ENCODE peak calls at places on chromosome 10, in four cellular contexts. J is sigmoid colon, Z is esophagus muscularis mucosa, H is suprapubic skin. U is an unnamed sample.

GRCh38 chr10:83522881-83523386 is 616.4 kb upstream of the GHITM start:
- DNase-seq in H (no peak), J (no peak), Z (no peak), U (no peak)

GRCh38 chr10:33114451-33114944 is 156.5 kb upstream of the ITGB1 start:
- DNase-seq in J (no peak), H (no peak), Z (no peak), U (no peak)

GRCh38 chr10:15718495-15719061 is 1.1 kb downstream of the ITGA8 start:
- DNase-seq in J (no peak), H (no peak), Z (no peak), U (no peak)

GRCh38 chr10:124063736-124064135 is 29.7 kb downstream of the CHST15 start:
- DNase-seq in Z (no peak), H (no peak), J (peak), U (no peak)

GRCh38 chr10:89427629-89428028 is 13.3 kb downstream of the IFIT5 start:
- DNase-seq in J (no peak), H (no peak), Z (no peak), U (no peak)

GRCh38 chr10:52673468-52673867 is 99.1 kb downstream of the MBL2 start:
- DNase-seq in Z (no peak), H (no peak), J (no peak), U (no peak)

GRCh38 chr10:115761166-115761565 is 511.8 kb downstream of the GFRA1 start:
- DNase-seq in Z (no peak), J (no peak), H (no peak), U (no peak)

GRCh38 chr10:116464257-116464656 is 36.6 kb downstream of the PNLIPRP3 start:
- DNase-seq in Z (peak), J (no peak), H (no peak), U (no peak)

GRCh38 chr10:77925410-77925794 is 1.2 kb downstream of the DLG5 start:
- DNase-seq in H (no peak), Z (no peak), J (peak), U (no peak)

GRCh38 chr10:124296121-124296812 is 122.5 kb downstream of the OAT start:
- DNase-seq in Z (no peak), J (peak), H (peak), U (no peak)

GRCh38 chr10:132770061-132771021 is 15.6 kb downstream of the NKX6-2 start:
- DNase-seq in Z (no peak), J (no peak), H (no peak), U (no peak)

GRCh38 chr10:100522107-100522811 is 2.6 kb upstream of the SEC31B start:
- DNase-seq in J (no peak), H (no peak), Z (no peak), U (no peak)

GRCh38 chr10:93280121-93280698 is 201.9 kb downstream of the MYOF start:
- DNase-seq in Z (no peak), H (no peak), J (no peak), U (no peak)

GRCh38 chr10:89480047-89480446 is 55.3 kb downstream of the SLC16A12 start:
- DNase-seq in J (no peak), Z (no peak), H (no peak), U (no peak)

GRCh38 chr10:101941871-101942270 is 98.3 kb upstream of the KCNIP2 start:
- DNase-seq in H (no peak), J (no peak), Z (no peak), U (no peak)

GRCh38 chr10:63636812-63637211 is 115.6 kb downstream of the REEP3 start:
- DNase-seq in H (no peak), Z (no peak), J (no peak), U (no peak)

GRCh38 chr10:131573256-131574215 is 262.0 kb upstream of the TCERG1L start:
- DNase-seq in J (no peak), H (peak), Z (no peak), U (no peak)

GRCh38 chr10:107544706-107545520 is 380.4 kb upstream of the SORCS1 start:
- DNase-seq in Z (no peak), H (no peak), J (no peak), U (no peak)

GRCh38 chr10:80322711-80323110 is 33.3 kb upstream of the MAT1A start:
- DNase-seq in Z (no peak), H (no peak), J (no peak), U (no peak)

GRCh38 chr10:133195611-133196010 is 34.4 kb upstream of the UTF1 start:
- DNase-seq in J (no peak), Z (no peak), H (no peak), U (no peak)

GRCh38 chr10:31698169-31698890 is 230.3 kb downstream of the ARHGAP12 start:
- DNase-seq in Z (peak), H (peak), J (peak), U (no peak)

GRCh38 chr10:64977912-64978311 is 1456.7 kb downstream of the REEP3 start:
- DNase-seq in J (no peak), H (no peak), Z (no peak), U (no peak)

GRCh38 chr10:110206988-110207804 is at the start of gene MXI1:
- DNase-seq in H (peak), J (peak), Z (peak), U (peak)

GRCh38 chr10:6721480-6721879 is 141.4 kb upstream of the PRKCQ start:
- DNase-seq in Z (no peak), H (peak), J (peak), U (no peak)

GRCh38 chr10:69650589-69651261 is 20.7 kb downstream of the FAM241B start:
- DNase-seq in Z (no peak), H (no peak), J (no peak), U (no peak)

GRCh38 chr10:85610381-85611092 is 756.1 kb downstream of the GRID1 start:
- DNase-seq in J (no peak), H (peak), Z (peak), U (no peak)

GRCh38 chr10:85734791-85735190 is 631.8 kb downstream of the GRID1 start:
- DNase-seq in J (no peak), Z (no peak), H (no peak), U (no peak)

GRCh38 chr10:24724381-24725228 is 918 bp upstream of the ARHGAP21 start:
- DNase-seq in Z (peak), H (peak), J (peak), U (peak)

GRCh38 chr10:24723788-24724380 is at the start of gene ARHGAP21:
- DNase-seq in J (peak), H (peak), Z (no peak), U (no peak)

GRCh38 chr10:24730811-24731210 is 7.1 kb upstream of the ARHGAP21 start:
- DNase-seq in J (no peak), Z (no peak), H (no peak), U (no peak)

GRCh38 chr10:24726626-24727025 is 2.9 kb upstream of the ARHGAP21 start:
- DNase-seq in J (no peak), Z (no peak), H (no peak), U (no peak)

GRCh38 chr10:24727811-24728210 is 4.1 kb upstream of the ARHGAP21 start:
- DNase-seq in Z (no peak), H (no peak), J (no peak), U (no peak)
- H3K4me3 ChIP-seq in Z (no peak), H (no peak), J (no peak), U (no peak)

GRCh38 chr10:5684971-5685763 is 529 bp downstream of the TASOR2 start:
- DNase-seq in Z (no peak), J (peak), H (peak), U (no peak)
- TF ChIP-seq POLR2A in Z (no peak), J (no peak), H (no peak), U (no peak)

GRCh38 chr10:68135922-68136718 is 26.8 kb downstream of the MYPN start:
- DNase-seq in J (no peak), Z (no peak), H (no peak), U (no peak)
- H3K4me3 ChIP-seq in J (no peak), Z (no peak), H (no peak), U (no peak)

DNA sequence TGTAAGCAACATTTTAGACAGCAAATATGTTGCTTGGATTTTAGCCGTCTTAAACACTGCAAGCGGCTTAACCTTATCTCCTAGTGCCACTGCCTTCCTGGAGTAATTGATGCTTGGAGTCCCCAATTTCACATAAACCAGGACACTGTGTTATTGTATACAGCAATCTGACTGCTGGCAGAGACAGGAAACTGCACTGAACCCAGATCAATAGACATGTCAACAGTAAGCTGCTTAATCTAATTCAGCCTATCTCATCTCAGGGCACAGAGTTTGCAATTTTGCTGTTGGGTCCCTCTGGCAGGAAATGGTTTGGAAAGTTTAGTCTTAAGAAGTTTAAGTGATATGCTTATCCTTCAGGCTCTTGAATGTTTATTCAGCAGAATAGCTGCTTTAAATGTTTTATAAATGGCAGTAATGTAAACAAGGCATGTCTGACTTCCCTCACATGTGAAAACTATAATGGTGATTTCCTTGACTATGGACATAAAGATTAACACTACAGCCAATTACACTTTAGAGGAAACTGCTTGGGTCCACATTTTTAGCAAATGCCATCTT is 598.7 kb downstream of the PARD3 start:
- DNase-seq in Z (no peak), J (no peak), H (no peak), U (no peak)
- TF ChIP-seq POLR2A in Z (no peak), J (no peak), H (no peak), U (no peak)

DNA sequence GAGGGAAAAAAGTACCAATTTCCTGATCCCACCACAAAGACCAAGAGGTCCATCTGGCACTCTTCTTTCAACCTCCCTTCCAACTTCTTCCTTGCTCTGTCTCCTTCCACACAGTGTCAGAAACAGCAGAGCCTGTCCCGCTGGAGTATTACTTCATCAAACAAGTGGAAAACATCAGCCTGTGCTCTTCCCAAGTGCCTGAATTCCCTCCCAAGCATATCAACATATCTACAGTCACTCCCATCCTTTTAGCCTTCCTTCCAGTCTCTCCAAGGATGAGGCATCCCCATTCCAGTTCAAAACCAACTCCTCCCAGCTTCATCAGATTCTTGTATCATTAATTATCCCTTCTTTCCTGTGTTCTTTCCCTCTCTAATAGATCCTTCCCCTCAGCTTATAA is 1.7 kb upstream of the NOC3L start:
- DNase-seq in J (no peak), Z (no peak), H (no peak), U (no peak)
- H3K4me3 ChIP-seq in J (no peak), Z (no peak), H (no peak), U (no peak)

DNA sequence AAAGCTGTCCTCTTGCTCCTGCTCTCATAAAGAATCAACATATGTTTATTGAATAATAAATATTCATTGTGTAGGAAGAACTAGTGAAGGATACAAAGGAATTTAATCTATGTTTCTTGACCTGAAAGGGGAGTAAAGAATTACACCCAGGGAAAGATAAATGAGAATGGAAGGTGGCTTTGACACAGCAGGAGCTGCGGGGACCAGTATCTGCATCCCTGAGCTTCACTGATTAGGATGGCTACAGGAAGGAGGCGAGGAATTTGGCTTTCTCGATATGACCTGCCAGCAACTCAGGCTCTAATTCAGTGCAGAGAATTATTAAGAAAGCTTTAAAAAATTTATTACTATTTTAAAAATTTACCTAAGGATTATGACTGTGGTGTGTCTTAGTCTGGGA is 194.6 kb downstream of the SEC23IP start:
- DNase-seq in Z (peak), H (no peak), J (no peak), U (no peak)
- TF ChIP-seq POLR2A in Z (no peak), H (no peak), J (no peak), U (no peak)

GRCh38 chr10:17673517-17674051 is 29.6 kb downstream of the STAM start:
- DNase-seq in J (no peak), Z (no peak), H (no peak), U (no peak)

GRCh38 chr10:17671307-17671706 is 27.4 kb downstream of the STAM start:
- DNase-seq in Z (no peak), H (no peak), J (no peak), U (no peak)

GRCh38 chr10:17675638-17676037 is 31.7 kb downstream of the STAM start:
- DNase-seq in J (no peak), H (no peak), Z (no peak), U (no peak)

GRCh38 chr10:17682236-17682946 is 38.4 kb downstream of the STAM start:
- DNase-seq in J (no peak), Z (no peak), H (no peak), U (no peak)

DNA sequence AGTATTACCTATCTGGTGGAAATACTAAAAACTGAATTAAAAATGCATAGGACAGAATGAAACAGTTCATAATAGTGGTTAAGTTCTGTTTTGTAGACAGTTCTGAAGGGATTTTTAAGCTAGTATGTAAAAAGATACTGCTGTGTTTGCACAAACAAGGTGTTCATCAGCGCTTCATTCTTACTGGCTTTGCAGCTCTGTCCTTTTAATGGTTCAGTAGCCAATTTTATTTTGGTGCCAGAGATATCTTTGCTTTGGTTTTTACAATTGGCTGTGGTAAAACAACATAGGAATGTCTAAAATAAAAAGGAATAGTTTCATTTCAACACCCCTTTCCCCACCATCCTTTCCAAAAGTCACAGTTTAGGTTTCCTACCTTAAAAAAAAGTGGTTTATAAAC is 33.0 kb downstream of the STAM start:
- DNase-seq in J (no peak), H (no peak), Z (no peak), U (no peak)
- H3K4me3 ChIP-seq in J (no peak), H (no peak), Z (no peak), U (no peak)

GRCh38 chr10:14571866-14572507 is 202.7 kb downstream of the FAM107B start:
- DNase-seq in H (no peak), Z (no peak), J (no peak), U (no peak)
- TF ChIP-seq POLR2A in H (no peak), Z (no peak), J (no peak), U (no peak)